ENCODE peak calls at places on chromosomes 3 and 15, in ten cellular contexts. One of them, this sample, is unnamed. For H3K36me3, the result is how much of the 10 kb centered on the place peaks cover.

GRCh38 chr3:129657261-129658046 is 51.0 kb upstream of the PLXND1 start:
- DNase-seq in HCT116: no peak
- DNase-seq in upper lobe of right lung: no peak
- DNase-seq in psoas muscle: no peak
- DNase-seq in cardiac muscle cell: no peak
- DNase-seq in CD8-positive, alpha-beta T cell: no peak
- DNase-seq in Peyer's patch: no peak
- DNase-seq in upper lobe of left lung: no peak
- DNase-seq in mammary epithelial cell: peak
- DNase-seq in fibroblast of lung: peak
- DNase-seq in this sample: no peak

GRCh38 chr15:25863067-25863967 is at the start of gene ATP10A:
- DNase-seq in HCT116: no peak
- DNase-seq in upper lobe of right lung: peak
- DNase-seq in psoas muscle: peak
- DNase-seq in cardiac muscle cell: peak
- DNase-seq in CD8-positive, alpha-beta T cell: peak
- DNase-seq in Peyer's patch: no peak
- DNase-seq in upper lobe of left lung: no peak
- DNase-seq in mammary epithelial cell: no peak
- DNase-seq in fibroblast of lung: peak
- DNase-seq in this sample: peak

GRCh38 chr3:159814161-159814560 is 174.5 kb upstream of the IL12A start:
- DNase-seq in HCT116: no peak
- DNase-seq in upper lobe of right lung: no peak
- DNase-seq in psoas muscle: no peak
- DNase-seq in cardiac muscle cell: no peak
- DNase-seq in CD8-positive, alpha-beta T cell: no peak
- DNase-seq in Peyer's patch: no peak
- DNase-seq in upper lobe of left lung: no peak
- DNase-seq in mammary epithelial cell: peak
- DNase-seq in fibroblast of lung: no peak
- DNase-seq in this sample: no peak

GRCh38 chr15:90159213-90159612 is 41.9 kb upstream of the SEMA4B start:
- DNase-seq in HCT116: no peak
- DNase-seq in upper lobe of right lung: no peak
- DNase-seq in psoas muscle: no peak
- DNase-seq in cardiac muscle cell: no peak
- DNase-seq in CD8-positive, alpha-beta T cell: no peak
- DNase-seq in Peyer's patch: no peak
- DNase-seq in upper lobe of left lung: peak
- DNase-seq in mammary epithelial cell: no peak
- DNase-seq in fibroblast of lung: no peak
- DNase-seq in this sample: no peak

GRCh38 chr15:50791537-50791885 is 26.0 kb upstream of the SPPL2A start:
- DNase-seq in HCT116: no peak
- DNase-seq in upper lobe of right lung: no peak
- DNase-seq in psoas muscle: no peak
- DNase-seq in cardiac muscle cell: no peak
- DNase-seq in CD8-positive, alpha-beta T cell: no peak
- DNase-seq in Peyer's patch: peak
- DNase-seq in upper lobe of left lung: no peak
- DNase-seq in mammary epithelial cell: no peak
- DNase-seq in fibroblast of lung: no peak
- DNase-seq in this sample: no peak

GRCh38 chr3:57080171-57080570 is 19.7 kb downstream of the SPATA12 start:
- DNase-seq in HCT116: no peak
- DNase-seq in upper lobe of right lung: no peak
- DNase-seq in psoas muscle: no peak
- DNase-seq in cardiac muscle cell: no peak
- DNase-seq in CD8-positive, alpha-beta T cell: no peak
- DNase-seq in Peyer's patch: no peak
- DNase-seq in upper lobe of left lung: no peak
- DNase-seq in mammary epithelial cell: no peak
- DNase-seq in fibroblast of lung: no peak
- DNase-seq in this sample: no peak

GRCh38 chr3:24145981-24146822 is 201.1 kb downstream of the NR1D2 start:
- DNase-seq in HCT116: no peak
- DNase-seq in upper lobe of right lung: no peak
- DNase-seq in psoas muscle: no peak
- DNase-seq in cardiac muscle cell: no peak
- DNase-seq in CD8-positive, alpha-beta T cell: no peak
- DNase-seq in Peyer's patch: no peak
- DNase-seq in upper lobe of left lung: no peak
- DNase-seq in mammary epithelial cell: peak
- DNase-seq in fibroblast of lung: peak
- DNase-seq in this sample: peak

GRCh38 chr3:196232882-196233251 is 16.5 kb downstream of the SLC51A start:
- DNase-seq in HCT116: no peak
- DNase-seq in upper lobe of right lung: no peak
- DNase-seq in psoas muscle: no peak
- DNase-seq in cardiac muscle cell: no peak
- DNase-seq in CD8-positive, alpha-beta T cell: no peak
- DNase-seq in Peyer's patch: no peak
- DNase-seq in upper lobe of left lung: no peak
- DNase-seq in mammary epithelial cell: no peak
- DNase-seq in fibroblast of lung: no peak
- DNase-seq in this sample: no peak

GRCh38 chr3:127669541-127670228 is 3.1 kb upstream of the ABTB1 start:
- DNase-seq in HCT116: no peak
- DNase-seq in upper lobe of right lung: peak
- DNase-seq in psoas muscle: no peak
- DNase-seq in cardiac muscle cell: no peak
- DNase-seq in CD8-positive, alpha-beta T cell: no peak
- DNase-seq in Peyer's patch: no peak
- DNase-seq in upper lobe of left lung: no peak
- DNase-seq in mammary epithelial cell: no peak
- DNase-seq in fibroblast of lung: no peak
- DNase-seq in this sample: no peak

GRCh38 chr3:127670761-127671522 is 1.8 kb upstream of the ABTB1 start:
- DNase-seq in HCT116: no peak
- DNase-seq in upper lobe of right lung: peak
- DNase-seq in psoas muscle: peak
- DNase-seq in cardiac muscle cell: no peak
- DNase-seq in CD8-positive, alpha-beta T cell: no peak
- DNase-seq in Peyer's patch: no peak
- DNase-seq in upper lobe of left lung: peak
- DNase-seq in mammary epithelial cell: no peak
- DNase-seq in fibroblast of lung: no peak
- DNase-seq in this sample: no peak

GRCh38 chr3:127668906-127669305 is 3.8 kb upstream of the ABTB1 start:
- DNase-seq in HCT116: no peak
- DNase-seq in upper lobe of right lung: peak
- DNase-seq in psoas muscle: no peak
- DNase-seq in cardiac muscle cell: no peak
- DNase-seq in CD8-positive, alpha-beta T cell: no peak
- DNase-seq in Peyer's patch: peak
- DNase-seq in upper lobe of left lung: no peak
- DNase-seq in mammary epithelial cell: no peak
- DNase-seq in fibroblast of lung: no peak
- DNase-seq in this sample: no peak

GRCh38 chr3:127671523-127672428 is 976 bp upstream of the ABTB1 start:
- DNase-seq in HCT116: no peak
- DNase-seq in upper lobe of right lung: peak
- DNase-seq in psoas muscle: peak
- DNase-seq in cardiac muscle cell: no peak
- DNase-seq in CD8-positive, alpha-beta T cell: peak
- DNase-seq in Peyer's patch: peak
- DNase-seq in upper lobe of left lung: peak
- DNase-seq in mammary epithelial cell: no peak
- DNase-seq in fibroblast of lung: peak
- DNase-seq in this sample: no peak

GRCh38 chr3:127670229-127670559 is 2.6 kb upstream of the ABTB1 start:
- DNase-seq in HCT116: no peak
- DNase-seq in upper lobe of right lung: peak
- DNase-seq in psoas muscle: no peak
- DNase-seq in cardiac muscle cell: no peak
- DNase-seq in CD8-positive, alpha-beta T cell: no peak
- DNase-seq in Peyer's patch: no peak
- DNase-seq in upper lobe of left lung: no peak
- DNase-seq in mammary epithelial cell: no peak
- DNase-seq in fibroblast of lung: no peak
- DNase-seq in this sample: no peak
- H3K36me3 ChIP-seq in HCT116: under half
- H3K36me3 ChIP-seq in upper lobe of right lung: under half
- H3K36me3 ChIP-seq in psoas muscle: under half
- H3K36me3 ChIP-seq in cardiac muscle cell: under half
- H3K36me3 ChIP-seq in CD8-positive, alpha-beta T cell: under half
- H3K36me3 ChIP-seq in Peyer's patch: under half
- H3K36me3 ChIP-seq in upper lobe of left lung: under half
- H3K36me3 ChIP-seq in mammary epithelial cell: under half
- H3K36me3 ChIP-seq in fibroblast of lung: under half
- H3K36me3 ChIP-seq in this sample: under half

GRCh38 chr15:75453703-75454470 is 2.4 kb upstream of the SIN3A start:
- DNase-seq in HCT116: peak
- DNase-seq in upper lobe of right lung: peak
- DNase-seq in psoas muscle: peak
- DNase-seq in cardiac muscle cell: peak
- DNase-seq in CD8-positive, alpha-beta T cell: peak
- DNase-seq in Peyer's patch: peak
- DNase-seq in upper lobe of left lung: peak
- DNase-seq in mammary epithelial cell: peak
- DNase-seq in fibroblast of lung: peak
- DNase-seq in this sample: peak

GRCh38 chr15:75456710-75457109 is 5.2 kb upstream of the SIN3A start:
- DNase-seq in HCT116: no peak
- DNase-seq in upper lobe of right lung: no peak
- DNase-seq in psoas muscle: no peak
- DNase-seq in cardiac muscle cell: no peak
- DNase-seq in CD8-positive, alpha-beta T cell: no peak
- DNase-seq in Peyer's patch: no peak
- DNase-seq in upper lobe of left lung: peak
- DNase-seq in mammary epithelial cell: no peak
- DNase-seq in fibroblast of lung: peak
- DNase-seq in this sample: no peak

GRCh38 chr15:75455982-75456531 is 4.6 kb upstream of the SIN3A start:
- DNase-seq in HCT116: peak
- DNase-seq in upper lobe of right lung: peak
- DNase-seq in psoas muscle: no peak
- DNase-seq in cardiac muscle cell: peak
- DNase-seq in CD8-positive, alpha-beta T cell: peak
- DNase-seq in Peyer's patch: no peak
- DNase-seq in upper lobe of left lung: peak
- DNase-seq in mammary epithelial cell: peak
- DNase-seq in fibroblast of lung: peak
- DNase-seq in this sample: peak

GRCh38 chr15:75454471-75455418 is 3.3 kb upstream of the SIN3A start:
- DNase-seq in HCT116: peak
- DNase-seq in upper lobe of right lung: peak
- DNase-seq in psoas muscle: peak
- DNase-seq in cardiac muscle cell: peak
- DNase-seq in CD8-positive, alpha-beta T cell: peak
- DNase-seq in Peyer's patch: no peak
- DNase-seq in upper lobe of left lung: peak
- DNase-seq in mammary epithelial cell: peak
- DNase-seq in fibroblast of lung: peak
- DNase-seq in this sample: peak

GRCh38 chr15:75455424-75455981 is 4.0 kb upstream of the SIN3A start:
- DNase-seq in HCT116: peak
- DNase-seq in upper lobe of right lung: peak
- DNase-seq in psoas muscle: peak
- DNase-seq in cardiac muscle cell: peak
- DNase-seq in CD8-positive, alpha-beta T cell: peak
- DNase-seq in Peyer's patch: peak
- DNase-seq in upper lobe of left lung: peak
- DNase-seq in mammary epithelial cell: peak
- DNase-seq in fibroblast of lung: peak
- DNase-seq in this sample: peak
- TF ChIP-seq CTCF in HCT116: no peak
- TF ChIP-seq CTCF in upper lobe of right lung: no peak
- TF ChIP-seq CTCF in psoas muscle: no peak
- TF ChIP-seq CTCF in cardiac muscle cell: no peak
- TF ChIP-seq CTCF in CD8-positive, alpha-beta T cell: no peak
- TF ChIP-seq CTCF in Peyer's patch: no peak
- TF ChIP-seq CTCF in upper lobe of left lung: no peak
- TF ChIP-seq CTCF in mammary epithelial cell: no peak
- TF ChIP-seq CTCF in fibroblast of lung: no peak
- TF ChIP-seq CTCF in this sample: no peak

DNA sequence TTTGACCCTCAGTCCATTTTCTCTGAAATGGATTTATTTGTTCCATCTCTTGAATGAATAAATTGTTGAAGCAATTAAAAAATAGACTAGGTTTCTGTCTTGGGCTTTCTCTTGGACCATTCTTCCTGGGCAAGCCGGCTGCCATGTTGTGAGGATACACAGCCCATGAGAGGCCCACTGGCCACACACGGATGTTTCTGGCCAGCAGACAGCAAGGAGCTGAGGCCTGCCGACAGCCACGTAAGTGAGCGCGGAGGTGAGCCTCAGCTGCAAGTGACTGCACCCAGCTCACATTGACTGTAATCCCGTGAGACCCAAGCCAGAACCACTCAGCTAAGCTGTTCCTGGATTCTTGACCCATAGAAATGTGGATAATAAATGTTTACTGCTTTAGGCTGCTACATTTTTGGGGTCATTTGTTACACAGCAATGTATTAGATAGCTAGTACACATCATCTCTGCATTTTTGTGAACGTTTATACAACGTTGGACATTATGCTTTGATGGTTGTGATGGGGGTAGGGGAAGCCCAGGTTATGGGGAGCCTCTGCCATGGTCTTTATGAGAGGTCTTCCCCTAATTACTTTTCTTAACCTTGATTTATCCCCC is 22.8 kb downstream of the IDH3A start:
- DNase-seq in HCT116: no peak
- DNase-seq in upper lobe of right lung: no peak
- DNase-seq in psoas muscle: no peak
- DNase-seq in cardiac muscle cell: no peak
- DNase-seq in CD8-positive, alpha-beta T cell: no peak
- DNase-seq in Peyer's patch: no peak
- DNase-seq in upper lobe of left lung: no peak
- DNase-seq in mammary epithelial cell: no peak
- DNase-seq in fibroblast of lung: no peak
- DNase-seq in this sample: no peak
- H3K27ac ChIP-seq in HCT116: no peak
- H3K27ac ChIP-seq in upper lobe of right lung: no peak
- H3K27ac ChIP-seq in psoas muscle: peak
- H3K27ac ChIP-seq in cardiac muscle cell: no peak
- H3K27ac ChIP-seq in CD8-positive, alpha-beta T cell: no peak
- H3K27ac ChIP-seq in Peyer's patch: no peak
- H3K27ac ChIP-seq in upper lobe of left lung: no peak
- H3K27ac ChIP-seq in mammary epithelial cell: no peak
- H3K27ac ChIP-seq in fibroblast of lung: no peak
- H3K27ac ChIP-seq in this sample: no peak

GRCh38 chr3:63877737-63878393 is 14.2 kb downstream of the ATXN7 start:
- DNase-seq in HCT116: no peak
- DNase-seq in upper lobe of right lung: no peak
- DNase-seq in psoas muscle: no peak
- DNase-seq in cardiac muscle cell: no peak
- DNase-seq in CD8-positive, alpha-beta T cell: no peak
- DNase-seq in Peyer's patch: no peak
- DNase-seq in upper lobe of left lung: no peak
- DNase-seq in mammary epithelial cell: peak
- DNase-seq in fibroblast of lung: peak
- DNase-seq in this sample: peak

GRCh38 chr3:63874769-63875168 is 11.1 kb downstream of the ATXN7 start:
- DNase-seq in HCT116: no peak
- DNase-seq in upper lobe of right lung: no peak
- DNase-seq in psoas muscle: no peak
- DNase-seq in cardiac muscle cell: no peak
- DNase-seq in CD8-positive, alpha-beta T cell: no peak
- DNase-seq in Peyer's patch: no peak
- DNase-seq in upper lobe of left lung: no peak
- DNase-seq in mammary epithelial cell: no peak
- DNase-seq in fibroblast of lung: no peak
- DNase-seq in this sample: no peak

GRCh38 chr3:63876260-63876659 is 12.6 kb downstream of the ATXN7 start:
- DNase-seq in HCT116: no peak
- DNase-seq in upper lobe of right lung: no peak
- DNase-seq in psoas muscle: no peak
- DNase-seq in cardiac muscle cell: no peak
- DNase-seq in CD8-positive, alpha-beta T cell: no peak
- DNase-seq in Peyer's patch: no peak
- DNase-seq in upper lobe of left lung: no peak
- DNase-seq in mammary epithelial cell: no peak
- DNase-seq in fibroblast of lung: no peak
- DNase-seq in this sample: no peak

GRCh38 chr3:63878394-63879089 is 14.9 kb downstream of the ATXN7 start:
- DNase-seq in HCT116: no peak
- DNase-seq in upper lobe of right lung: no peak
- DNase-seq in psoas muscle: no peak
- DNase-seq in cardiac muscle cell: no peak
- DNase-seq in CD8-positive, alpha-beta T cell: no peak
- DNase-seq in Peyer's patch: no peak
- DNase-seq in upper lobe of left lung: no peak
- DNase-seq in mammary epithelial cell: no peak
- DNase-seq in fibroblast of lung: no peak
- DNase-seq in this sample: no peak

GRCh38 chr3:63875510-63875909 is 11.8 kb downstream of the ATXN7 start:
- DNase-seq in HCT116: no peak
- DNase-seq in upper lobe of right lung: no peak
- DNase-seq in psoas muscle: no peak
- DNase-seq in cardiac muscle cell: no peak
- DNase-seq in CD8-positive, alpha-beta T cell: no peak
- DNase-seq in Peyer's patch: no peak
- DNase-seq in upper lobe of left lung: no peak
- DNase-seq in mammary epithelial cell: no peak
- DNase-seq in fibroblast of lung: no peak
- DNase-seq in this sample: no peak
- H3K36me3 ChIP-seq in HCT116: under half
- H3K36me3 ChIP-seq in upper lobe of right lung: under half
- H3K36me3 ChIP-seq in psoas muscle: under half
- H3K36me3 ChIP-seq in cardiac muscle cell: under half
- H3K36me3 ChIP-seq in CD8-positive, alpha-beta T cell: under half
- H3K36me3 ChIP-seq in Peyer's patch: under half
- H3K36me3 ChIP-seq in upper lobe of left lung: under half
- H3K36me3 ChIP-seq in mammary epithelial cell: under half
- H3K36me3 ChIP-seq in fibroblast of lung: under half
- H3K36me3 ChIP-seq in this sample: under half